ENCODE peak calls at places on chromosomes 11 and 22, in ten cellular contexts. One of them, this sample, is unnamed. For H3K4me1, the result is how much of the 10 kb centered on the place peaks cover.

GRCh38 chr11:9565822-9566560 is 7.5 kb upstream of the WEE1 start:
- DNase-seq in uterus: peak
- DNase-seq in stomach: peak
- DNase-seq in spleen: no peak
- DNase-seq in ovary: no peak
- DNase-seq in tibial nerve: peak
- DNase-seq in body of pancreas: peak
- DNase-seq in suprapubic skin: no peak
- DNase-seq in HCT116: peak
- DNase-seq in prostate gland: peak
- DNase-seq in this sample: no peak

GRCh38 chr11:394858-395655 is 1.0 kb downstream of the PKP3 start:
- DNase-seq in stomach: no peak
- DNase-seq in ovary: no peak
- DNase-seq in spleen: no peak
- DNase-seq in body of pancreas: no peak
- DNase-seq in uterus: no peak
- DNase-seq in tibial nerve: no peak
- DNase-seq in prostate gland: no peak
- DNase-seq in suprapubic skin: no peak
- DNase-seq in HCT116: no peak
- DNase-seq in this sample: no peak

GRCh38 chr22:24592846-24593809 is at the start of gene LRRC75B:
- DNase-seq in uterus: peak
- DNase-seq in spleen: peak
- DNase-seq in tibial nerve: peak
- DNase-seq in stomach: peak
- DNase-seq in body of pancreas: peak
- DNase-seq in prostate gland: peak
- DNase-seq in ovary: peak
- DNase-seq in HCT116: peak
- DNase-seq in suprapubic skin: peak
- DNase-seq in this sample: peak

GRCh38 chr22:48055827-48056226 is 1293.4 kb downstream of the TBC1D22A start:
- DNase-seq in spleen: no peak
- DNase-seq in HCT116: no peak
- DNase-seq in suprapubic skin: no peak
- DNase-seq in uterus: no peak
- DNase-seq in tibial nerve: no peak
- DNase-seq in ovary: no peak
- DNase-seq in prostate gland: no peak
- DNase-seq in stomach: no peak
- DNase-seq in body of pancreas: no peak
- DNase-seq in this sample: no peak

GRCh38 chr11:17564687-17565042 is 17.6 kb downstream of the OTOG start:
- DNase-seq in suprapubic skin: no peak
- DNase-seq in tibial nerve: no peak
- DNase-seq in uterus: no peak
- DNase-seq in body of pancreas: no peak
- DNase-seq in prostate gland: no peak
- DNase-seq in spleen: no peak
- DNase-seq in stomach: no peak
- DNase-seq in HCT116: no peak
- DNase-seq in ovary: no peak
- DNase-seq in this sample: no peak

GRCh38 chr11:114348200-114349191 is 51.8 kb downstream of the C11orf71 start:
- DNase-seq in body of pancreas: peak
- DNase-seq in uterus: peak
- DNase-seq in prostate gland: peak
- DNase-seq in tibial nerve: peak
- DNase-seq in stomach: peak
- DNase-seq in spleen: no peak
- DNase-seq in suprapubic skin: no peak
- DNase-seq in ovary: no peak
- DNase-seq in HCT116: peak
- DNase-seq in this sample: no peak

GRCh38 chr11:128528294-128528693 is 59.1 kb downstream of the ETS1 start:
- DNase-seq in prostate gland: no peak
- DNase-seq in tibial nerve: no peak
- DNase-seq in spleen: no peak
- DNase-seq in uterus: no peak
- DNase-seq in body of pancreas: no peak
- DNase-seq in suprapubic skin: no peak
- DNase-seq in ovary: no peak
- DNase-seq in stomach: no peak
- DNase-seq in HCT116: no peak
- DNase-seq in this sample: no peak

GRCh38 chr22:28883917-28884753 is 763 bp downstream of the ZNRF3 start:
- DNase-seq in HCT116: peak
- DNase-seq in ovary: peak
- DNase-seq in prostate gland: peak
- DNase-seq in spleen: peak
- DNase-seq in body of pancreas: peak
- DNase-seq in uterus: peak
- DNase-seq in suprapubic skin: peak
- DNase-seq in stomach: peak
- DNase-seq in tibial nerve: no peak
- DNase-seq in this sample: peak

GRCh38 chr11:66850588-66851250 is 6.1 kb upstream of the LRFN4 start:
- DNase-seq in spleen: peak
- DNase-seq in HCT116: no peak
- DNase-seq in body of pancreas: no peak
- DNase-seq in stomach: no peak
- DNase-seq in uterus: peak
- DNase-seq in ovary: peak
- DNase-seq in tibial nerve: no peak
- DNase-seq in suprapubic skin: peak
- DNase-seq in prostate gland: no peak
- DNase-seq in this sample: peak

GRCh38 chr11:120815260-120816100 is 208.4 kb upstream of the TBCEL start:
- DNase-seq in suprapubic skin: no peak
- DNase-seq in stomach: no peak
- DNase-seq in HCT116: no peak
- DNase-seq in spleen: peak
- DNase-seq in tibial nerve: no peak
- DNase-seq in uterus: no peak
- DNase-seq in ovary: no peak
- DNase-seq in prostate gland: peak
- DNase-seq in body of pancreas: no peak
- DNase-seq in this sample: no peak

GRCh38 chr11:1693327-1694063 is 3.5 kb upstream of the KRTAP5-6 start:
- DNase-seq in uterus: peak
- DNase-seq in tibial nerve: peak
- DNase-seq in ovary: peak
- DNase-seq in suprapubic skin: peak
- DNase-seq in stomach: peak
- DNase-seq in prostate gland: peak
- DNase-seq in spleen: peak
- DNase-seq in HCT116: peak
- DNase-seq in body of pancreas: peak
- DNase-seq in this sample: peak

GRCh38 chr11:76793834-76794291 is 10.7 kb downstream of the TSKU start:
- DNase-seq in prostate gland: no peak
- DNase-seq in spleen: peak
- DNase-seq in stomach: peak
- DNase-seq in suprapubic skin: no peak
- DNase-seq in tibial nerve: no peak
- DNase-seq in body of pancreas: no peak
- DNase-seq in ovary: no peak
- DNase-seq in uterus: no peak
- DNase-seq in HCT116: no peak
- DNase-seq in this sample: no peak

GRCh38 chr11:19935507-19935906 is 222.9 kb downstream of the NAV2 start:
- DNase-seq in ovary: no peak
- DNase-seq in spleen: no peak
- DNase-seq in body of pancreas: no peak
- DNase-seq in tibial nerve: no peak
- DNase-seq in stomach: no peak
- DNase-seq in HCT116: no peak
- DNase-seq in uterus: no peak
- DNase-seq in prostate gland: no peak
- DNase-seq in suprapubic skin: no peak
- DNase-seq in this sample: no peak

GRCh38 chr11:98453378-98453777 is 567.4 kb upstream of the CNTN5 start:
- DNase-seq in uterus: no peak
- DNase-seq in prostate gland: no peak
- DNase-seq in HCT116: no peak
- DNase-seq in suprapubic skin: no peak
- DNase-seq in body of pancreas: no peak
- DNase-seq in tibial nerve: no peak
- DNase-seq in spleen: no peak
- DNase-seq in stomach: no peak
- DNase-seq in ovary: no peak
- DNase-seq in this sample: no peak

GRCh38 chr11:40166892-40167291 is 1292.6 kb downstream of the LRRC4C start:
- DNase-seq in suprapubic skin: no peak
- DNase-seq in tibial nerve: no peak
- DNase-seq in spleen: no peak
- DNase-seq in ovary: no peak
- DNase-seq in stomach: no peak
- DNase-seq in body of pancreas: no peak
- DNase-seq in prostate gland: no peak
- DNase-seq in HCT116: no peak
- DNase-seq in uterus: no peak
- DNase-seq in this sample: no peak

GRCh38 chr11:68146704-68147474 is 25.7 kb upstream of the CHKA start:
- DNase-seq in HCT116: no peak
- DNase-seq in ovary: no peak
- DNase-seq in body of pancreas: peak
- DNase-seq in spleen: no peak
- DNase-seq in suprapubic skin: no peak
- DNase-seq in stomach: peak
- DNase-seq in tibial nerve: no peak
- DNase-seq in uterus: no peak
- DNase-seq in prostate gland: peak
- DNase-seq in this sample: peak
- TF ChIP-seq POLR2A in HCT116: no peak
- TF ChIP-seq POLR2A in ovary: no peak
- TF ChIP-seq POLR2A in body of pancreas: peak
- TF ChIP-seq POLR2A in spleen: no peak
- TF ChIP-seq POLR2A in suprapubic skin: no peak
- TF ChIP-seq POLR2A in stomach: no peak
- TF ChIP-seq POLR2A in tibial nerve: no peak
- TF ChIP-seq POLR2A in uterus: no peak
- TF ChIP-seq POLR2A in prostate gland: peak
- TF ChIP-seq POLR2A in this sample: peak

DNA sequence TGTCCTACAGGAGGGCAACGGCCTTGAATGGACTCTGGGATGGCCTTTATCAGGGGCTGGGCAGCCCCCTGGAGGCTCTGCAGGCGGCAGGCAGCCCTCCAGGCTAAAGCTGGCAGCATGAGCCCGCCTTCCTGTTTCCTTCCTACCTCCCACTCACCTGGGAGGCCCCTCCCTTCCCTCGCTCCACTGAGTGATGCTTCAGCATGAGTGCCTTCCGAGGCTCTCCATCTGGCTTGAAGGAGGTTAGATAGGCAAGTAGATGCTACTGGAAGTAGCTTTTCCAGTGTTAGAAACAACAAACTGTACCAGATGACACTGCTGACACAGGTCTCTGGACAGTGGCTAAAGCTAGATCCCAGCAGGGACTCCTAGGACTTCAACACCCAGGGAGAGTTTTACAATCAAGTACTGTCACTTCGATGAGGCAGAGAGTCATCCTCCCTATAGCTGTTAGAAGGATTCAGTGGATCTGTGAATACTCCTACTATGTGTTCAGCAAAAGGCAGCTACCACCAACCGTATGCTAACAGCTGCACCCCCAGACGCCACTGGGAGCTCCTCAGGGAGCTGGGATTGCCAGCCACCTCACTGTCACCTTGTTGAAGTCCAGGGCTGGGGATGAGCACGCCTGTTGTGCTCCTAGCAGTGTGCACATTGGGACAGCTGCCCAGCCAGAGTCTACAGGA is 4.1 kb upstream of the SLC25A1 start:
- DNase-seq in suprapubic skin: no peak
- DNase-seq in uterus: no peak
- DNase-seq in body of pancreas: no peak
- DNase-seq in stomach: no peak
- DNase-seq in prostate gland: no peak
- DNase-seq in tibial nerve: no peak
- DNase-seq in ovary: no peak
- DNase-seq in spleen: no peak
- DNase-seq in HCT116: no peak
- DNase-seq in this sample: no peak
- H3K4me1 ChIP-seq in suprapubic skin: under half
- H3K4me1 ChIP-seq in uterus: under half
- H3K4me1 ChIP-seq in body of pancreas: under half
- H3K4me1 ChIP-seq in stomach: under half
- H3K4me1 ChIP-seq in prostate gland: under half
- H3K4me1 ChIP-seq in tibial nerve: under half
- H3K4me1 ChIP-seq in ovary: under half
- H3K4me1 ChIP-seq in spleen: under half
- H3K4me1 ChIP-seq in HCT116: under half
- H3K4me1 ChIP-seq in this sample: under half

GRCh38 chr11:60589611-60590010 is 74.4 kb downstream of the MS4A13 start:
- DNase-seq in tibial nerve: no peak
- DNase-seq in prostate gland: no peak
- DNase-seq in suprapubic skin: no peak
- DNase-seq in body of pancreas: no peak
- DNase-seq in HCT116: peak
- DNase-seq in uterus: no peak
- DNase-seq in spleen: no peak
- DNase-seq in ovary: no peak
- DNase-seq in stomach: no peak
- DNase-seq in this sample: no peak
- TF ChIP-seq CTCF in tibial nerve: no peak
- TF ChIP-seq CTCF in prostate gland: no peak
- TF ChIP-seq CTCF in suprapubic skin: no peak
- TF ChIP-seq CTCF in body of pancreas: no peak
- TF ChIP-seq CTCF in HCT116: peak
- TF ChIP-seq CTCF in uterus: no peak
- TF ChIP-seq CTCF in spleen: no peak
- TF ChIP-seq CTCF in ovary: no peak
- TF ChIP-seq CTCF in stomach: no peak
- TF ChIP-seq CTCF in this sample: peak

DNA sequence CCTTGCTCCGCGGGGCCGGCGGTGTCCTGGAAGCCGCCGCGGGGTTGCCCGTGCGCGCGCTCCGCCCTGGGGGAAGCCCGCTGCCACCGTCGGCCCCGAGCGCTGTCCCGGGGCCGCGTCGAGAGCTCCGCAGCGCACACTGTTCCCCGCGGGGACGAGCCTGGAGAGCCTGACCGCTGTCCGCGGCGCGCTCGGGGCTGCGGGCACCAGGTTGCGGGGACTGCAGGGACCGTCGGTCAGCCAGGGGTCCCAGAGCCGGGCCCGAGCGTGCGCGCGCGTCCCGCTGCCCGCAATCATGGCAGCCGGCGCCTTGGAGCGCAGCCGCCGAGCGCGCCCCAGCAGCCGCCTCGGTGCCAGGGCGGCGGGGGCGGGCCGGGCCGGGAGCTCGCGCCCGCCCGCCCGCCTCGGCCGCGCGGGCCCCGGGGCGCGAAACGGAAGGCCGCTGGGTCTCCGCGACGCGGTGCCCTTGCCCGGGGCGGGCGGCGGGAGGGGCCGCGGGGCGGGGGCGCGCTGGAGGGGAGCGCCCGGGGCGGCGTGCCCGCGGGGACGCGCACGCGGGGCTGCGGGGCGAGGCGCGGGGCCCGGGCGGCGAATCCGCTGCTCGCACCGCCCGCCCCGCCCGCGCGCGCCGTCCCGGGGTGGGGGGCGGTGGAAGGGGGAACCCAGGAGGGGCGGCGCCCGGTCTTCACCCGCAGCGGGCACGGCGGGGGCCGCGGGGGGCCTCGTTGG is 79.4 kb upstream of the PPARA start:
- DNase-seq in suprapubic skin: no peak
- DNase-seq in uterus: peak
- DNase-seq in body of pancreas: peak
- DNase-seq in prostate gland: no peak
- DNase-seq in stomach: peak
- DNase-seq in ovary: peak
- DNase-seq in tibial nerve: no peak
- DNase-seq in spleen: peak
- DNase-seq in HCT116: no peak
- DNase-seq in this sample: peak
- TF ChIP-seq POLR2A in suprapubic skin: no peak
- TF ChIP-seq POLR2A in uterus: peak
- TF ChIP-seq POLR2A in body of pancreas: no peak
- TF ChIP-seq POLR2A in prostate gland: no peak
- TF ChIP-seq POLR2A in stomach: no peak
- TF ChIP-seq POLR2A in ovary: no peak
- TF ChIP-seq POLR2A in tibial nerve: no peak
- TF ChIP-seq POLR2A in spleen: no peak
- TF ChIP-seq POLR2A in HCT116: no peak
- TF ChIP-seq POLR2A in this sample: no peak